ENCODE peak calls at places on chromosomes 12 and 14, in six cellular contexts. J, W, M, Q, T and Y are unnamed samples.

GRCh38 chr14:35416108-35416750 is 11.7 kb upstream of the NFKBIA start:
- DNase-seq in J (peak), W (no peak), M (no peak), Q (no peak), T (no peak), Y (no peak)

GRCh38 chr12:116284401-116284800 is 6.9 kb upstream of the MED13L start:
- DNase-seq in J (no peak), W (no peak), M (no peak), Q (no peak), T (no peak), Y (no peak)

GRCh38 chr14:20632831-20633771 is 8.4 kb downstream of the OR6S1 start:
- DNase-seq in J (peak), W (peak), M (peak), Q (peak), T (peak), Y (peak)

GRCh38 chr12:106883421-106883820 is 72.3 kb upstream of the TMEM263 start:
- DNase-seq in J (no peak), W (no peak), M (no peak), Q (no peak), T (no peak), Y (no peak)

GRCh38 chr14:86237733-86238132 is 707.8 kb downstream of the FLRT2 start:
- DNase-seq in J (no peak), W (no peak), M (no peak), Q (no peak), T (no peak), Y (no peak)

GRCh38 chr12:104971276-104971675 is 13.2 kb upstream of the SLC41A2 start:
- DNase-seq in J (no peak), W (no peak), M (no peak), Q (no peak), T (no peak), Y (no peak)

GRCh38 chr12:66573605-66574004 is 105.3 kb downstream of the GRIP1 start:
- DNase-seq in J (no peak), W (no peak), M (no peak), Q (no peak), T (no peak), Y (no peak)

GRCh38 chr14:72731252-72732020 is 162.5 kb downstream of the DPF3 start:
- DNase-seq in J (no peak), W (no peak), M (no peak), Q (no peak), T (no peak), Y (no peak)

GRCh38 chr12:6627598-6627997 is 8.2 kb downstream of the LPAR5 start:
- DNase-seq in J (no peak), W (peak), M (no peak), Q (no peak), T (no peak), Y (no peak)

GRCh38 chr14:91654836-91655235 is 77.0 kb downstream of the CATSPERB start:
- DNase-seq in J (no peak), W (no peak), M (no peak), Q (no peak), T (no peak), Y (no peak)

GRCh38 chr14:52835122-52835903 is 43.9 kb upstream of the GNPNAT1 start:
- DNase-seq in J (no peak), W (peak), M (peak), Q (no peak), T (no peak), Y (peak)

GRCh38 chr12:18158774-18159557 is 69.0 kb upstream of the RERGL start:
- DNase-seq in J (no peak), W (peak), M (peak), Q (peak), T (peak), Y (peak)

GRCh38 chr12:107891967-107892366 is 117.5 kb downstream of the ASCL4 start:
- DNase-seq in J (no peak), W (peak), M (no peak), Q (no peak), T (no peak), Y (no peak)

GRCh38 chr12:85979641-85980040 is 105.5 kb downstream of the NTS start:
- DNase-seq in J (no peak), W (no peak), M (no peak), Q (no peak), T (no peak), Y (no peak)

GRCh38 chr12:124302807-124303578 is 8.1 kb downstream of the RFLNA start:
- DNase-seq in J (no peak), W (no peak), M (no peak), Q (no peak), T (no peak), Y (no peak)
- TF ChIP-seq CHD2 in J (no peak), W (no peak), M (no peak), Q (no peak), T (no peak), Y (no peak)

DNA sequence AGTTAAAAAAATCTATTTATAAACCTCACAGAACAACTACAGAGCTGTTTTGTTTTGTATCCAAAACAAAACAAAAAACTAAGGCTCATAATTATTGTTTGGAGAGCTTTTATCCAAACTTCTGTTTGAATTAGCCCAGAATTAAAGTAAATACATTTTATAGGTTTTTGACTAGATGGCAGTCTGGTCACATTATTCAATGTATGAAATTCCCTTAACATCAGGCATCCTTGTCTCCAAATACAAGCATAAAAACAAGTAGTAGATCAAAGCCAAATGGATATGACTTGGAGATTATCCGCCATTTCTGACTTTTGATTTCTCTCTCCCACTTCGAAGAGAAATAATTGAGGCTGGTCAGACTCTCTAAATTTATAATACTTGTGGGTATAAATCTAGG is 63.5 kb downstream of the SLC38A1 start:
- DNase-seq in J (no peak), W (no peak), M (no peak), Q (no peak), T (no peak), Y (no peak)
- TF ChIP-seq CHD2 in J (no peak), W (no peak), M (no peak), Q (no peak), T (no peak), Y (no peak)

GRCh38 chr12:32087301-32087700 is 19.3 kb upstream of the BICD1 start:
- DNase-seq in J (no peak), W (no peak), M (no peak), Q (no peak), T (no peak), Y (no peak)

GRCh38 chr12:32089156-32089950 is 17.3 kb upstream of the BICD1 start:
- DNase-seq in J (no peak), W (no peak), M (peak), Q (no peak), T (no peak), Y (no peak)

DNA sequence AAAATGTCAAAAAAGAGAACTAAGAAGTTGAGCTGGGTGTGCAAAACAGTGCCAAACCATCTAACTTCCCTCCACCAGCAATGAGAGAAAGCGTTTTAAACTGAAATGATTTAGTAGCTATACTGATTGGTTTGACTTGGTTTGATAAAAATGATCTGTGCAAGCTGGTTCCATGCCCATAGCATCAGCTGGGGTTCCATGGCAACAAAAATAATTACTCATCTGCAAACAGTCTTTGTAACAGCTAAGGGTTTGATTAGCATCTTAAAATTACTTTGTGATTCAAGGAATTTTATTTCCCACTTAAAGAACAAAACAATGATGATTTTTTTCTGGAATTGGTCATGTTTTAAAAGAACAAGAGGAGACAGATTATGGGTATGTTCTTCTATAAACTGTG is 15.0 kb upstream of the BICD1 start:
- DNase-seq in J (no peak), W (no peak), M (no peak), Q (no peak), T (no peak), Y (no peak)
- TF ChIP-seq CHD2 in J (no peak), W (no peak), M (no peak), Q (no peak), T (no peak), Y (no peak)

GRCh38 chr14:22882529-22883190 is 362 bp upstream of the REM2 start:
- DNase-seq in J (no peak), W (peak), M (peak), Q (peak), T (no peak), Y (no peak)
- TF ChIP-seq CHD2 in J (no peak), W (no peak), M (no peak), Q (no peak), T (no peak), Y (no peak)

DNA sequence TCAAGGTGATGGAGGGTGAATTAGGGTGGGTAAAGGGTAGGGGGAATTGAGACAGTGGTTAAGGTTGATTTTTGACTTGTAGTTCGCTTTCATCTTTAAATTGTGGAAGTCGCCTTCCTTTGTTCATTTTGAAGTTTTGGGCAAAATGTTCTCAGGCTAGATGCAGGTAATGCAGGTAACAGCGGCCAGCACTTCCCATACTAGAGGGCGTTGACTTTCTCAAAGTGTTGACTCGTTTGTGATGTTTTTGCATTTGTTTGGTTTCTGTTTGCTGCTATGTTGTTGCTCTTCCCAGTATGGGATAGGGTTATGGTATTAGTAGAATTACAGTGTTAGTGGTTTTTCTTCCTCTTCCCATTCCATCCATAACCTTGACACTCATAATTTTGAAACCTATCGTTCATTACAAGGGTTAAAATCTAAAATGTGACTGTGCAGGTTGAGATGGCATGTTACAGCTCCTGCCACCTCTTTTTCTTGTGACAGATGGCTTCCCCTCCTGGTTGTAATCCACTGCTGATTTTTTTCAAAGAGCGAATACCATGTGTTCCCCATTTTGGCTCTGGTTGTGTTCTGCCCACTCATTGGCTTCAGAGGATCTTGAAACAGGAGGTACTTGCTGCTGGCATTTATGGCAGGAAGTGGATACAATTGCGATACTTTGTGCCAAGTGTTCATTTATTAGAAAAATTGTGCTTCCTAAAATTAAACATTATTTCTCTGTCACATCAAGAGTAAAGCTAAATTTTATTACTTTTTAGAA is 57.1 kb downstream of the ERC1 start:
- DNase-seq in J (no peak), W (no peak), M (peak), Q (no peak), T (no peak), Y (no peak)
- TF ChIP-seq CHD2 in J (no peak), W (no peak), M (peak), Q (no peak), T (no peak), Y (no peak)

GRCh38 chr14:94395306-94395899 is 7.0 kb upstream of the SERPINA1 start:
- DNase-seq in J (no peak), W (no peak), M (no peak), Q (no peak), T (no peak), Y (no peak)

GRCh38 chr14:94397279-94397898 is 9.0 kb upstream of the SERPINA1 start:
- DNase-seq in J (no peak), W (no peak), M (no peak), Q (no peak), T (no peak), Y (no peak)

GRCh38 chr14:94397899-94398479 is 9.6 kb upstream of the SERPINA1 start:
- DNase-seq in J (no peak), W (no peak), M (no peak), Q (no peak), T (no peak), Y (no peak)

GRCh38 chr14:94395900-94396574 is 7.6 kb upstream of the SERPINA1 start:
- DNase-seq in J (no peak), W (no peak), M (no peak), Q (no peak), T (peak), Y (peak)

GRCh38 chr14:94396628-94397210 is 8.3 kb upstream of the SERPINA1 start:
- DNase-seq in J (no peak), W (no peak), M (no peak), Q (no peak), T (no peak), Y (no peak)
- TF ChIP-seq CHD2 in J (no peak), W (no peak), M (no peak), Q (no peak), T (no peak), Y (no peak)

GRCh38 chr14:29310757-29311156 is 544.2 kb downstream of the FOXG1 start:
- DNase-seq in J (no peak), W (no peak), M (no peak), Q (no peak), T (no peak), Y (no peak)
- TF ChIP-seq CHD2 in J (no peak), W (no peak), M (no peak), Q (no peak), T (no peak), Y (no peak)

GRCh38 chr12:41527529-41528116 is 339.5 kb downstream of the PDZRN4 start:
- DNase-seq in J (no peak), W (no peak), M (no peak), Q (no peak), T (no peak), Y (no peak)
- TF ChIP-seq CHD2 in J (no peak), W (no peak), M (no peak), Q (no peak), T (no peak), Y (no peak)

GRCh38 chr12:52508211-52508610 is 12.0 kb downstream of the KRT5 start:
- DNase-seq in J (no peak), W (no peak), M (no peak), Q (no peak), T (no peak), Y (no peak)
- TF ChIP-seq CHD2 in J (no peak), W (no peak), M (no peak), Q (no peak), T (no peak), Y (no peak)

DNA sequence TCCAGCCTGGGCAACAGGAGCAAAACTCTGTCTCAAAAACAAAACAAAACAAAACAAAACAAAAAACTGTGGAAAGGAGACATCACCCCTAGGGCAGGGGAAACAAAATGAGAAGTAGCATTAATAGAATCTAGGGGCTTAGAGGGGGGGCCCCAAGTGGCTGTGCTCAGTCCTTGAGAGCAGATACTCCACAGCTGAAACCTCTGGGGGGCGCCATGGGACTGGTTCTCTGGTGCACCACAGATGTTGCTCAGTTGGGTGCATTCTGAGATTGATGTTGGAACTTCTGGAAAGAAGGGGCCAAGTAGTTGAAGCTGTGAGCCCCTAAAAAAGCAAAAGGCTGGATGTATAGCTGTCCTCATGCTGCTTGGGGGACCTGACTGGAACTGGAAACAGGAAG is 11.8 kb upstream of the SYNE2 start:
- DNase-seq in J (no peak), W (peak), M (no peak), Q (peak), T (peak), Y (no peak)
- TF ChIP-seq CHD2 in J (no peak), W (no peak), M (no peak), Q (no peak), T (no peak), Y (no peak)